ENCODE peak calls at places on chromosomes 1 and 21, in five cellular contexts. B, Q, J, W and Z are unnamed samples.
A peak's percentile ranks its signal among the peaks of the same experiment; 100 is the strongest.

GRCh38 chr1:241624925-241625324 is 15.2 kb downstream of the CHML start:
- DNase-seq in J (no peak), W (no peak), Q (no peak), B (no peak), Z (no peak)

GRCh38 chr1:10507111-10507879 is 32.5 kb downstream of the PEX14 start:
- DNase-seq in B (no peak), Q (peak; percentile 54), J (peak; percentile 46), W (peak; percentile 93), Z (peak; percentile 66)

GRCh38 chr1:75203415-75204277 is 69.5 kb downstream of the LHX8 start:
- DNase-seq in J (no peak), W (peak; percentile 66), Q (no peak), B (no peak), Z (peak; percentile 1)

GRCh38 chr1:2373551-2374259 is 17.6 kb downstream of the MORN1 start:
- DNase-seq in Q (no peak), W (no peak), J (no peak), B (no peak), Z (no peak)

GRCh38 chr1:209564904-209565303 is 18.6 kb upstream of the CAMK1G start:
- DNase-seq in B (no peak), Q (no peak), J (no peak), W (peak; percentile 75), Z (no peak)

GRCh38 chr21:45975017-45975595 is 6.5 kb upstream of the COL6A1 start:
- DNase-seq in Q (peak; percentile 77), J (no peak), B (no peak), W (peak; percentile 50), Z (no peak)

GRCh38 chr1:112651205-112651604 is 23.3 kb upstream of the MOV10 start:
- DNase-seq in J (no peak), W (no peak), Q (no peak), B (no peak), Z (no peak)

GRCh38 chr1:33637846-33638440 is 165.5 kb downstream of the ZSCAN20 start:
- DNase-seq in W (no peak), J (no peak), B (no peak), Q (no peak), Z (no peak)

GRCh38 chr1:56489695-56490094 is 89.7 kb downstream of the PLPP3 start:
- DNase-seq in Q (no peak), W (no peak), B (no peak), J (no peak), Z (no peak)

GRCh38 chr1:105591681-105592080 is 1464.8 kb upstream of the PRMT6 start:
- DNase-seq in B (no peak), J (no peak), Q (no peak), W (peak; percentile 5), Z (no peak)

GRCh38 chr1:202090994-202091393 is 31.7 kb upstream of the GPR37L1 start:
- DNase-seq in Q (no peak), B (no peak), J (no peak), W (no peak), Z (no peak)

GRCh38 chr1:18638818-18639193 is 8.2 kb downstream of the PAX7 start:
- DNase-seq in Q (no peak), W (no peak), J (no peak), B (no peak), Z (no peak)

GRCh38 chr1:72062584-72062983 is 219.8 kb downstream of the NEGR1 start:
- DNase-seq in W (peak; percentile 56), Q (no peak), B (no peak), J (no peak), Z (no peak)

GRCh38 chr1:6148497-6149241 is 31.5 kb downstream of the CHD5 start:
- DNase-seq in Q (peak; percentile 25), B (no peak), W (peak; percentile 68), J (no peak), Z (no peak)

GRCh38 chr1:118396824-118397530 is 211.9 kb upstream of the SPAG17 start:
- DNase-seq in Q (no peak), J (no peak), B (no peak), W (peak; percentile 0), Z (no peak)

GRCh38 chr1:205435904-205436573 is 14.2 kb upstream of the LEMD1 start:
- DNase-seq in Q (no peak), J (no peak), B (no peak), W (peak; percentile 48), Z (no peak)

GRCh38 chr1:8987881-8988617 is 38.2 kb downstream of the SLC2A7 start:
- DNase-seq in B (no peak), Q (peak; percentile 64), J (no peak), W (peak; percentile 7), Z (peak; percentile 36)

GRCh38 chr1:224828691-224829090 is 100.8 kb upstream of the DNAH14 start:
- DNase-seq in Q (no peak), J (no peak), W (no peak), B (no peak), Z (no peak)

GRCh38 chr21:44709426-44710293 is 1.7 kb downstream of the TSPEAR start:
- DNase-seq in W (peak; percentile 84), B (no peak), Q (no peak), J (no peak), Z (peak; percentile 65)

GRCh38 chr1:7827134-7827955 is 25.5 kb downstream of the UTS2 start:
- DNase-seq in W (no peak), Q (no peak), J (no peak), B (no peak), Z (no peak)

GRCh38 chr1:15843826-15844572 is 3.5 kb upstream of the SPEN start:
- DNase-seq in Q (no peak), B (no peak), W (peak; percentile 56), J (no peak), Z (no peak)

GRCh38 chr21:39531777-39532333 is 80.1 kb downstream of the SH3BGR start:
- DNase-seq in B (no peak), W (peak; percentile 54), Q (no peak), J (no peak), Z (no peak)

GRCh38 chr1:59972216-59972924 is 45.8 kb upstream of the CYP2J2 start:
- DNase-seq in W (peak; percentile 91), B (no peak), Q (no peak), J (no peak), Z (no peak)